ENCODE peak calls at places on chromosomes 13 and 19, in four cellular contexts. L is ovary, O is pancreas, I is transverse colon. Y is an unnamed sample.

GRCh38 chr13:110340812-110341444 is 33.8 kb downstream of the COL4A2 start:
- DNase-seq in L (peak; percentile 85), O (no peak), I (peak; percentile 76), Y (peak; percentile 76)

GRCh38 chr13:20669162-20669561 is 34.3 kb upstream of the IL17D start:
- DNase-seq in L (no peak), O (no peak), I (no peak), Y (no peak)

GRCh38 chr19:11814707-11815050 is 606 bp downstream of the ZNF440 start:
- DNase-seq in L (no peak), O (no peak), I (peak; percentile 24), Y (no peak)

GRCh38 chr19:46373573-46374359 is 26.9 kb downstream of the PPP5C start:
- DNase-seq in L (peak; percentile 59), O (peak; percentile 98), I (peak; percentile 94), Y (peak; percentile 96)

GRCh38 chr19:38877781-38878574 is at the start of gene RINL:
- DNase-seq in L (no peak), O (no peak), I (peak; percentile 71), Y (peak; percentile 76)

GRCh38 chr19:46180701-46181385 is 32.8 kb downstream of the IGFL2 start:
- DNase-seq in L (no peak), O (no peak), I (no peak), Y (no peak)

GRCh38 chr13:25833761-25834160 is 218.1 kb downstream of the SHISA2 start:
- DNase-seq in L (no peak), O (no peak), I (no peak), Y (no peak)

GRCh38 chr13:51726446-51727185 is 77.3 kb downstream of the DHRS12 start:
- DNase-seq in L (no peak), O (no peak), I (no peak), Y (no peak)

GRCh38 chr13:106376411-106377112 is 158.9 kb downstream of the EFNB2 start:
- DNase-seq in L (no peak), O (no peak), I (no peak), Y (no peak)

DNA sequence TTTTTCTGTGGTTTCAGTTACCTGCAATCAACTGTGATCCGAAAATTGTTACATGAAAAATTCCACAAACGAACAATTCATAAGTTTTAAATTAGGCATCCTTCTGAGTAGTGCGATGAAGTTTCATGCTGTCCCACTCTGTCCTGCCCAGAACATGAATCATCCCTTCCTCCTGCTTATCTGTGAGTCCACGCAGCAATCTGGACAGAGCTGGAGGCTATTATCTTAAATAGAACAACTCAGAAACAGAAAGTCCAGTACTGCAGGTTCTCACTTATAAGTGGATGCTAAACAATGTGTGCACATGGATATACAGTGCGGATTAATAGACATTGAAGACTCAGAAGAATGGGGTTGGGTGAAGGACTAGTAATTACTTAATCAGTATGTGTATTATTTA is 583.7 kb upstream of the SPRY2 start:
- DNase-seq in L (no peak), O (no peak), I (no peak), Y (no peak)
- H3K4me3 ChIP-seq in L (no peak overlapping the region), O (no peak overlapping the region), I (no peak overlapping the region), Y (no peak overlapping the region)

GRCh38 chr19:43779147-43779819 is 1.5 kb downstream of the KCNN4 start:
- DNase-seq in L (no peak), O (no peak), I (peak; percentile 82), Y (peak; percentile 74)
- H3K4me1 ChIP-seq in L (peaks cover 5% of the 10 kb centered on the region), O (peaks cover 5% of the 10 kb centered on the region), I (peaks cover 50% of the 10 kb centered on the region), Y (peaks cover 29% of the 10 kb centered on the region)

DNA sequence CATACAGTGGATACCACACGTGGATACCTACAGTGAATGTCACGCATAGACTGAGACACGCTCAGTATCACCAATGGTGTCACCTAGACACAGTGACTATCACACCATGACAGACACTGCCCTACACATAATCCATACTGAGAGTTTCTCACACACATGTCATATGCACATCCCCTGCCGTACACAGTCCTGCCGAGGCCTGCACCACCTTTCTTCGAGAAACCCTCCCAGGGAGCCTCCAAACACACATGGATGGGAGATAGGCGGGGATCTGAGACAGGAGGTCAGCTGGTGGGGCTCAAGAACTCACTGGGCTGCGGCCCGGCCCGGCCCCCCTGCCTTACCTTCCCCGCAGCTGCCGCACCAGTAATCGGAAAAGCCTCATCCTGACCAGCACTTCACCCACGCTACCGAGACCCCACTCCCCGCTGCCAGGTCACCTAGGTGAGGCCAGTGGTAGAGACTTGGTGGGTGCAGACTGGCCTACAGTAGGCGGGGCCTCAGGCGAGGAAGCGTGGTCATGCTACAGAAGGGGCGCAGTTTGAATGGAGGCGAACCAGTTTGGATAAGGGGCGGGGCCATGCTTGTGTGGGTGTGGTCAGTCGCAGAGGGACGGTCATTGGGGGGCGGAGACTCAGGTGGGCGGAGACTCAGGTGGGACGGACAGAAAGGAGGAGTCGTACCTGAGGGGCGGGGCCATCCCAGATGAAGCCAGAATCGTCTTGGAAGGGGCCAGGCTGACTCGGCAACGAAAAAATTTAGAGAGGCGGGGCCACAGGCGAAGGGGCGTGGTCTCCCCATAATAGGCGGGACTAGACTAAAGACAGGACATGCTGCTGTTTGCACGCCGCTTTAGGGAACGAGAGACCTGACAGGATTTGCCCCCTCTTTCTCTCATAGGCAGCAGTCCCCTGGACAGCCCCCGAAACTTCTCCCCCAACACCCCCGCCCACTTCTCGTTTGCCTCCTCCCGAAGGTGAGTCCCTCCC is 2.1 kb downstream of the MAST1 start:
- DNase-seq in L (peak; percentile 70), O (peak; percentile 73), I (peak; percentile 84), Y (peak; percentile 85)
- H3K4me3 ChIP-seq in L (no peak overlapping the region), O (no peak overlapping the region), I (no peak overlapping the region), Y (peak overlapping the region; percentile 15)

GRCh38 chr19:17219286-17219685 is 4.1 kb downstream of the USE1 start:
- DNase-seq in L (no peak), O (no peak), I (no peak), Y (no peak)
- H3K4me1 ChIP-seq in L (peaks cover 11% of the 10 kb centered on the region), O (peaks cover 5% of the 10 kb centered on the region), I (peaks cover 23% of the 10 kb centered on the region), Y (peaks cover 12% of the 10 kb centered on the region)

DNA sequence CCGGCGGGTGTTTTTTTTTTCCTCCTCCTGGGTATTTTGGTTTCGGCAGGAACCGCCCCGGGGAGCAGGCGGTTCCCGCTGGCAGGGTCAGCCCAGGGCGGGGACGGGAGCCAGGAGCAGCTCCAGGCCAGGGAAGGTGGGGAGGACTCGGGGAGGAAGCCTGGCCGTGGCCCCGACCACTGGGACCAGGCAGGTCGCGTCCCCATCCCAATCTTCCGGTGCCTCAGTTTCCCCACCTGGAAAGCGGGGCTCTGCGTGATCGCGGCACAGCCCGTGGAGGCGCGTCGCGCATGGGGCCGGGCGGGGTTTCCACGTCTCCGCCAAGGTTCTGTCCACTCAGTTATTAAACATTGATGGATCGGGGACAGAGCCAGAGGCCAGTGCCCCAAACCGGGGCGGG is 34.8 kb downstream of the IL12RB1 start:
- DNase-seq in L (no peak), O (peak; percentile 63), I (no peak), Y (no peak)
- H3K4me3 ChIP-seq in L (no peak overlapping the region), O (no peak overlapping the region), I (no peak overlapping the region), Y (peak overlapping the region; percentile 14)

GRCh38 chr19:10417598-10418280 is 2.6 kb upstream of the PDE4A start:
- DNase-seq in L (no peak), O (peak; percentile 61), I (no peak), Y (no peak)
- H3K4me1 ChIP-seq in L (peaks cover 11% of the 10 kb centered on the region), O (peaks cover 7% of the 10 kb centered on the region), I (peaks cover 29% of the 10 kb centered on the region), Y (peaks cover 32% of the 10 kb centered on the region)

GRCh38 chr19:54660306-54660705 is 2.5 kb upstream of the LILRB4 start:
- DNase-seq in L (no peak), O (no peak), I (no peak), Y (no peak)

GRCh38 chr19:54660967-54661366 is 1.8 kb upstream of the LILRB4 start:
- DNase-seq in L (no peak), O (no peak), I (no peak), Y (no peak)

GRCh38 chr19:54665530-54665929 is 2.7 kb downstream of the LILRB4 start:
- DNase-seq in L (no peak), O (no peak), I (no peak), Y (no peak)

GRCh38 chr19:54661846-54662489 is 817 bp upstream of the LILRB4 start:
- DNase-seq in L (no peak), O (no peak), I (no peak), Y (no peak)

GRCh38 chr19:54662730-54663129 is at the start of gene LILRB4:
- DNase-seq in L (no peak), O (no peak), I (peak; percentile 32), Y (peak; percentile 71)
- H3K4me3 ChIP-seq in L (no peak within 1 kb of the TSS), O (no peak within 1 kb of the TSS), I (no peak within 1 kb of the TSS), Y (peak within 1 kb of the TSS; percentile 26)

GRCh38 chr19:1271528-1272422 is 2.6 kb downstream of the CIRBP start:
- DNase-seq in L (peak; percentile 52), O (no peak), I (no peak), Y (no peak)
- H3K4me1 ChIP-seq in L (peaks cover 40% of the 10 kb centered on the region), O (peaks cover 58% of the 10 kb centered on the region), I (peaks cover 78% of the 10 kb centered on the region), Y (peaks cover 76% of the 10 kb centered on the region)

GRCh38 chr19:35742121-35742724 is at the start of gene IGFLR1:
- DNase-seq in L (no peak), O (no peak), I (peak; percentile 67), Y (no peak)
- H3K4me3 ChIP-seq in L (no peak within 1 kb of the TSS), O (no peak within 1 kb of the TSS), I (no peak within 1 kb of the TSS), Y (peak within 1 kb of the TSS; percentile 65)

DNA sequence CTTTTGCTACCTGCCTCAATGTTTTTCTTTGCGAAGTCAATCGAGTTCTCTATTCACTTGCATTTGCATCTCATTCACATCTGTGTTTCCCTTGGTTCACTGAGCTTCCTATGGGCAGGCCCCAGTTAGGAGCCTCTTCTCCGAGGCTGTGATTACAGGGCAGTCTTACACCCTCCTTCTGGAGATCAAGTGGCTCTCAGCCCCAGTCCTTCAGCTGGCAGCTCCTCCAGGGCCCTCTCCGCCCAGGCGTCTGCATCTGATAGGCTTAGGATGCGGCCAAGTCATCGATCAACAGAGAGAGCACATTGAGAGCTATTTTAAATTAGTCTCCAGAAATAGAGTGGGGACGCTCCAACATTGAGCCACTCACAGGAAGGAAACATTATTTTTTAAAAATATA is 44.2 kb downstream of the MBNL2 start:
- DNase-seq in L (no peak), O (no peak), I (no peak), Y (peak; percentile 76)
- H3K4me1 ChIP-seq in L (peaks cover 38% of the 10 kb centered on the region), O (peaks cover 38% of the 10 kb centered on the region), I (peaks cover 3% of the 10 kb centered on the region), Y (peaks cover 54% of the 10 kb centered on the region)

Y was measured in upper lobe of right lung.